ENCODE peak calls at places on chromosome 17, in seven cellular contexts. K is HL-60, R is GM12878, N is GM23338, F is stomach, X is prostate gland, L is Panc1. S is an unnamed sample.

GRCh38 chr17:77155125-77155524 is 14.4 kb downstream of the SEC14L1 start:
- DNase-seq in K (no peak), R (no peak), N (no peak), F (no peak), X (no peak), L (no peak), S (no peak)

GRCh38 chr17:70184207-70184606 is 14.9 kb downstream of the KCNJ2 start:
- DNase-seq in K (no peak), R (no peak), N (no peak), F (no peak), X (no peak), L (no peak), S (no peak)

GRCh38 chr17:76350463-76350862 is 3.3 kb downstream of the PRPSAP1 start:
- DNase-seq in K (no peak), R (no peak), N (no peak), F (no peak), X (no peak), L (no peak), S (no peak)

GRCh38 chr17:66040402-66040801 is 151.5 kb downstream of the CEP112 start:
- DNase-seq in K (no peak), R (no peak), N (peak), F (no peak), X (no peak), L (no peak), S (no peak)

GRCh38 chr17:10171057-10171456 is 27.3 kb downstream of the GAS7 start:
- DNase-seq in K (no peak), R (no peak), N (no peak), F (no peak), X (no peak), L (no peak), S (no peak)

GRCh38 chr17:79850571-79851460 is 11.6 kb upstream of the CBX4 start:
- DNase-seq in K (no peak), R (no peak), N (no peak), F (no peak), X (no peak), L (no peak), S (no peak)

GRCh38 chr17:29212681-29213121 is 32.5 kb upstream of the MYO18A start:
- DNase-seq in K (no peak), R (no peak), N (no peak), F (no peak), X (no peak), L (no peak), S (no peak)

GRCh38 chr17:44546711-44547606 is 10.3 kb upstream of the FZD2 start:
- DNase-seq in K (peak), R (no peak), N (no peak), F (no peak), X (no peak), L (no peak), S (no peak)

GRCh38 chr17:36616391-36617029 is 15.1 kb downstream of the MRM1 start:
- DNase-seq in K (no peak), R (no peak), N (no peak), F (no peak), X (no peak), L (no peak), S (no peak)

GRCh38 chr17:76142044-76143041 is 1.3 kb upstream of the FOXJ1 start:
- DNase-seq in K (no peak), R (no peak), N (peak), F (no peak), X (no peak), L (no peak), S (no peak)

GRCh38 chr17:41814195-41814594 is 1.4 kb downstream of the FKBP10 start:
- DNase-seq in K (no peak), R (no peak), N (no peak), F (no peak), X (no peak), L (no peak), S (no peak)

GRCh38 chr17:29649359-29649758 is 26.6 kb upstream of the CORO6 start:
- DNase-seq in K (no peak), R (no peak), N (no peak), F (no peak), X (no peak), L (no peak), S (no peak)

GRCh38 chr17:27456681-27457404 is 595 bp downstream of the KSR1 start:
- DNase-seq in K (no peak), R (no peak), N (peak), F (no peak), X (peak), L (no peak), S (no peak)

GRCh38 chr17:60165976-60166375 is 16.2 kb downstream of the CA4 start:
- DNase-seq in K (no peak), R (no peak), N (no peak), F (peak), X (no peak), L (no peak), S (no peak)

GRCh38 chr17:62164712-62165377 is 99.8 kb upstream of the MED13 start:
- DNase-seq in K (no peak), R (no peak), N (no peak), F (no peak), X (no peak), L (no peak), S (no peak)

DNA sequence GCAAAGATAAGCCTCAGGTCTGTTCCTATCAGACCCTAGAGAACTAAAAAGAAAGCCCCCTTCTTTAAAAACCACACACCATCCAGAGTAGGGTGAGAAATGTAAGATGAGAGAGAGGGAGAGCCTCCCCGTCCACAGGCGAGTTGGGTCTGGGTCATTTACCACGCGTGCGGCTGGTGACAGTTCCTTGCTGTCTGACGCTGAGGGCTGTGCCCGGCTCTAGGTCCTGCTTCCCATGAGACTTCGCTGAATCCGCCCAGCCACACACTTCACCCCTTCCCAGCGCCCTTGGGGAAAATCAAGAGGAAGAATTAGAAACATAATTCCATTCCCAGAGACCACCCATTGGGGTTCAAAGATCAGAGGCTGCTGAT is 54.2 kb downstream of the WNT3 start:
- DNase-seq in K (no peak), R (no peak), N (no peak), F (peak), X (no peak), L (no peak), S (no peak)
- TF ChIP-seq POLR2AphosphoS5 in K (no peak), R (no peak), N (no peak), F (no peak), X (no peak), L (no peak), S (no peak)

DNA sequence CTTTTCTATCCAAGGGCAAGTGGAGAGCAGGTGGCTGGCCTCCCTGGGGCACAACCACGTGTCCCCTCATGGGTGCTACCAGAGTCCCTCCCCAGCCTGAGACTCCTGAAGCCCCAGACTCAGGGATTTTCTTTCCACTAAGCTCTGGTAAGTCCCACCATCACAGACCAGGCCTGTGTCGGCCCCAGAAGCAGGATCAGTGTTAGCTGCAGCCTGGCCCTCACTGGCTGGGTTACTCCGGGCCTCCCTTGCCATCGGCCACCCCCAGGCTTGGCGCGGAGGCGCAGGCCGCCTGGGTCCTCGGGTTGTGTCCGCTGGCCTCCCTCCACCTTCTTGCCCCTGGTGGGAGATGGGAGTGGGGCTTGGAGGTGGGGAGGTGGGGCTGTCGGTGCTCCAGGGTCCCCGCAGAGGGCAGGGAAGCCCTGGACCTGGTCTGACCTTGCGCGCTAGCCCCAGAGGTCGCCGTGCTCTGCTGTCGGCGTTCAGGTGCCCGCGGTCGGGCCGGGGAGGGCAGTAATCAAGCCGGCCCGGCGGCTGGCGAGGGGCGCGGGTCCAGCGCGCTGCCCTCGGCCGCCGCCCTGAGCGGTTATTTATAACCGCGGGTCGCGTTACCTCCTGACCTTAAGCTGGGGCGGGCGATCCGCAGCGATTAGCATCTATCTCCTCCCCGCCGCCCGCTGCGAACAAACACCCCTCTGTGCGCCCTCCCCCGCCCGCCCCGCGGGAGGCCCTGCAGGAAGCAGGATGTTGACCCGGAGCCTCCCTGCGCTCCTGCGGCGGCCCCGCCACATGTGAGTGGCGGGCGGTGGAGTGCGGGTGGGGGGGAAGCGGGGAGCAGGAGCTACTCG is 78.1 kb upstream of the TOB1 start:
- DNase-seq in K (no peak), R (no peak), N (peak), F (peak), X (peak), L (no peak), S (peak)
- TF ChIP-seq POLR2AphosphoS5 in K (peak), R (no peak), N (peak), F (peak), X (peak), L (peak), S (no peak)

GRCh38 chr17:45641541-45641940 is 142.6 kb upstream of the CRHR1 start:
- DNase-seq in K (no peak), R (no peak), N (no peak), F (no peak), X (no peak), L (no peak), S (no peak)
- TF ChIP-seq POLR2AphosphoS5 in K (no peak), R (no peak), N (no peak), F (no peak), X (no peak), L (no peak), S (no peak)

GRCh38 chr17:73343168-73343634 is 31.4 kb upstream of the CDC42EP4 start:
- DNase-seq in K (no peak), R (no peak), N (peak), F (no peak), X (no peak), L (no peak), S (no peak)

GRCh38 chr17:73342549-73343167 is 30.9 kb upstream of the CDC42EP4 start:
- DNase-seq in K (no peak), R (no peak), N (peak), F (no peak), X (no peak), L (no peak), S (no peak)

GRCh38 chr17:73343739-73344454 is 32.1 kb upstream of the CDC42EP4 start:
- DNase-seq in K (no peak), R (no peak), N (no peak), F (no peak), X (no peak), L (no peak), S (no peak)

GRCh38 chr17:73341350-73342056 is 29.7 kb upstream of the CDC42EP4 start:
- DNase-seq in K (no peak), R (no peak), N (no peak), F (no peak), X (no peak), L (no peak), S (no peak)

DNA sequence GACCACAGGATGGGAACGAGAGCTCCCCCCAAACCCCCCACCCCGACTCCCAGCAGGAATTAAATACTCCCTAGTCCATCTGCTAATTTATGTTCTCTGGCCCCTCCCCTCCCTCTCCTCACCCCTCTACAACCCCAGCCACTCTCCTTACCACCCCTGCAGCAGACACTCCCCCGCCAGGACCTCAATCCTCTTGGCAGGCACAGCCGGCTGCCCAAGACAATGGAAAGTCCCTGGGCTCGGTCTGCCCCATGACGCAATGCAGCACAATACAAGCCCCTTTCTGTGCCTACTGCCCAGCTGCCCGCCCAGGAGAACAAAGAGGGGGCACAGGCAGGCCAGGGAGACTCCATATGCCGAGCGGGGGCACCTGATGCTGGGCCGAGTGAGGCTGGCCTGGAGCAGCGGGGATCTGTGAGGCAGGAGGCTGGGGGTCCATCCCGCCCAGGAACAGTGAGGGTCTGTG is 30.3 kb upstream of the CDC42EP4 start:
- DNase-seq in K (no peak), R (peak), N (peak), F (peak), X (peak), L (no peak), S (no peak)
- TF ChIP-seq POLR2AphosphoS5 in K (no peak), R (no peak), N (peak), F (no peak), X (peak), L (no peak), S (no peak)

GRCh38 chr17:63378411-63379076 is 67.6 kb downstream of the CYB561 start:
- DNase-seq in K (no peak), R (no peak), N (no peak), F (no peak), X (no peak), L (no peak), S (no peak)
- TF ChIP-seq POLR2AphosphoS5 in K (peak), R (no peak), N (no peak), F (no peak), X (no peak), L (no peak), S (no peak)